ENCODE peak calls at places on chromosome 13, in eight cellular contexts. T is aorta, F is neural progenitor cell, S is colonic mucosa, G is vagina, Y is fibroblast of lung, D is uterus, L is mammary epithelial cell. I is an unnamed sample.
A peak's percentile ranks its signal among the peaks of the same experiment; 100 is the strongest.

GRCh38 chr13:43116242-43116641 is 92.9 kb downstream of the DNAJC15 start:
- DNase-seq in D (no peak), Y (no peak), S (no peak), F (no peak), L (no peak), T (no peak), G (no peak), I (no peak)

GRCh38 chr13:93942016-93942415 is 537.5 kb downstream of the DCT start:
- DNase-seq in D (no peak), Y (peak; percentile 41), S (no peak), F (no peak), L (peak; percentile 3), G (no peak), T (no peak), I (no peak)

GRCh38 chr13:105914637-105915036 is 620.8 kb downstream of the EFNB2 start:
- DNase-seq in F (no peak), L (peak; percentile 11), G (no peak), S (no peak), D (no peak), Y (peak; percentile 98), T (no peak), I (no peak)

GRCh38 chr13:61466280-61466679 is 50.6 kb upstream of the PCDH20 start:
- DNase-seq in T (no peak), F (peak; percentile 18), S (no peak), D (no peak), G (no peak), Y (no peak), L (no peak), I (no peak)

GRCh38 chr13:80173224-80173623 is 167.7 kb downstream of the SPRY2 start:
- DNase-seq in F (no peak), D (no peak), Y (no peak), S (peak; percentile 23), G (no peak), L (no peak), T (peak; percentile 55), I (no peak)

GRCh38 chr13:109243311-109243951 is 543.0 kb downstream of the IRS2 start:
- DNase-seq in G (no peak), S (no peak), Y (peak; percentile 83), T (no peak), F (no peak), D (no peak), L (peak; percentile 96), I (peak; percentile 91)

GRCh38 chr13:92829930-92830329 is 396.7 kb upstream of the GPC6 start:
- DNase-seq in F (no peak), S (no peak), T (no peak), D (no peak), G (no peak), L (no peak), Y (peak; percentile 62), I (no peak)

GRCh38 chr13:100491164-100491847 is 97.3 kb downstream of the GGACT start:
- DNase-seq in G (no peak), S (no peak), Y (peak; percentile 89), D (peak; percentile 56), T (no peak), L (no peak), F (no peak), I (no peak)

GRCh38 chr13:52195052-52195837 is 35.8 kb upstream of the NEK3 start:
- DNase-seq in T (peak; percentile 94), L (peak; percentile 33), F (peak; percentile 20), G (no peak), D (peak; percentile 77), Y (peak; percentile 84), S (peak; percentile 69), I (peak; percentile 42)

GRCh38 chr13:80334582-80335260 is 6.2 kb downstream of the SPRY2 start:
- DNase-seq in S (no peak), L (peak; percentile 60), D (no peak), G (no peak), Y (peak; percentile 44), T (no peak), F (no peak), I (no peak)

GRCh38 chr13:111152836-111153235 is 37.7 kb downstream of the ARHGEF7 start:
- DNase-seq in F (peak; percentile 13), T (no peak), D (no peak), L (no peak), G (no peak), S (peak; percentile 34), Y (no peak), I (no peak)

GRCh38 chr13:33228645-33229445 is 56.7 kb downstream of the STARD13 start:
- DNase-seq in F (peak; percentile 51), Y (peak; percentile 70), L (no peak), S (peak; percentile 38), D (no peak), G (no peak), T (no peak), I (no peak)

GRCh38 chr13:105436946-105437345 is 1098.5 kb downstream of the EFNB2 start:
- DNase-seq in Y (no peak), S (no peak), D (no peak), F (no peak), L (no peak), G (no peak), T (no peak), I (no peak)

GRCh38 chr13:94524407-94524806 is 44.9 kb upstream of the DCT start:
- DNase-seq in F (no peak), S (no peak), L (no peak), Y (no peak), T (no peak), D (no peak), G (no peak), I (no peak)

GRCh38 chr13:94309997-94310842 is 169.3 kb downstream of the DCT start:
- DNase-seq in G (no peak), L (peak; percentile 81), F (no peak), D (no peak), S (no peak), T (no peak), Y (peak; percentile 73), I (peak; percentile 30)

GRCh38 chr13:51781246-51782022 is 22.5 kb downstream of the DHRS12 start:
- DNase-seq in T (no peak), L (peak; percentile 31), Y (no peak), S (no peak), D (no peak), F (peak; percentile 64), G (no peak), I (no peak)

GRCh38 chr13:77386880-77387606 is 60.1 kb upstream of the MYCBP2 start:
- DNase-seq in F (no peak), T (peak; percentile 68), L (no peak), S (no peak), Y (peak; percentile 43), G (no peak), D (no peak), I (no peak)

GRCh38 chr13:84917252-84917878 is 881.9 kb downstream of the SLITRK6 start:
- DNase-seq in D (no peak), L (peak; percentile 4), T (no peak), G (no peak), S (no peak), F (no peak), Y (peak; percentile 63), I (no peak)

GRCh38 chr13:39036212-39036611 is 1.7 kb downstream of the PROSER1 start:
- DNase-seq in L (peak; percentile 37), T (no peak), Y (peak; percentile 19), S (peak; percentile 30), G (no peak), D (no peak), F (no peak), I (no peak)

GRCh38 chr13:72959643-72960042 is 99.2 kb upstream of the KLF5 start:
- DNase-seq in S (no peak), L (peak; percentile 70), Y (peak; percentile 8), G (no peak), F (no peak), D (no peak), T (no peak), I (no peak)

GRCh38 chr13:94419304-94419943 is 60.1 kb downstream of the DCT start:
- DNase-seq in Y (peak; percentile 83), F (no peak), S (no peak), T (no peak), G (no peak), L (peak; percentile 31), D (no peak), I (no peak)

GRCh38 chr13:100542546-100543156 is 45.9 kb downstream of the GGACT start:
- DNase-seq in D (no peak), T (no peak), G (no peak), F (no peak), L (peak; percentile 12), Y (peak; percentile 76), S (no peak), I (peak; percentile 36)

GRCh38 chr13:34161829-34162544 is 344.0 kb downstream of the RFC3 start:
- DNase-seq in G (no peak), S (no peak), L (no peak), F (peak; percentile 41), Y (peak; percentile 86), D (no peak), T (no peak), I (peak; percentile 100)

GRCh38 chr13:80116107-80116506 is 224.8 kb downstream of the SPRY2 start:
- DNase-seq in F (no peak), Y (peak; percentile 87), G (no peak), D (no peak), L (peak; percentile 32), S (no peak), T (no peak), I (no peak)

GRCh38 chr13:41356788-41357187 is 45.7 kb downstream of the NAA16 start:
- DNase-seq in G (no peak), L (no peak), T (no peak), D (no peak), F (no peak), S (no peak), Y (no peak), I (no peak)
- H3K4me3 ChIP-seq in G (no peak overlapping the region), L (no peak overlapping the region), T (no peak overlapping the region), D (no peak overlapping the region), F (no peak overlapping the region), S (no peak overlapping the region), Y (no peak overlapping the region), I (no peak overlapping the region)

GRCh38 chr13:45335397-45336024 is 5.5 kb downstream of the TPT1 start:
- DNase-seq in S (no peak), Y (no peak), L (no peak), T (no peak), D (no peak), F (no peak), G (no peak), I (no peak)
- H3K4me3 ChIP-seq in S (no peak overlapping the region), Y (no peak overlapping the region), L (no peak overlapping the region), T (no peak overlapping the region), D (no peak overlapping the region), F (no peak overlapping the region), G (no peak overlapping the region), I (no peak overlapping the region)

DNA sequence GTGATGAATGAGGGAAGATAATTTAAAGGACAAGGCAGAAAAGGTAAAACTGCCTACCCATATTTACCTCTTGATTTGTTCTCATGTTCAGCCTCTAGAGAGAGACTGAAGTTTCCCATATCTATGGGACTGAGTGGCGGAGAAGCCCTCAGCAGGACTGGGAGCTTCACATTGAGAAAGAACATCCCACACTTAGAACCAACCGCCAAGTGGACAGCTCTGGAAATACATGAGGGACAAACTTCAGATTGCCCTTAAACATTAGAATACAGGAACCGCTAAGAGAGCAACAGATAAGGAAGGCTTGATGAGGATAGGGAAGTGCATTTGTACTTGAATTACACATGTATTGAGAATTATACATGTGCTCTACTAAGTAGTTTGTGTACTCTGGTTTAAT is 316.0 kb upstream of the MIR17HG start:
- DNase-seq in G (no peak), S (no peak), Y (no peak), D (no peak), F (no peak), L (no peak), T (no peak), I (no peak)
- H3K4me3 ChIP-seq in G (no peak overlapping the region), S (no peak overlapping the region), Y (no peak overlapping the region), D (no peak overlapping the region), F (no peak overlapping the region), L (no peak overlapping the region), T (no peak overlapping the region), I (no peak overlapping the region)

GRCh38 chr13:75537401-75538365 is at the start of gene COMMD6:
- DNase-seq in Y (peak; percentile 92), D (peak; percentile 84), G (no peak), S (peak; percentile 80), T (peak; percentile 87), F (peak; percentile 92), L (peak; percentile 86), I (no peak)
- H3K4me3 ChIP-seq in Y (peak within 1 kb of the TSS; percentile 95), D (peak within 1 kb of the TSS; percentile 89), G (peak within 1 kb of the TSS; percentile 86), S (peak within 1 kb of the TSS; percentile 56), T (peak within 1 kb of the TSS; percentile 73), F (peak within 1 kb of the TSS; percentile 83), L (peak within 1 kb of the TSS; percentile 79), I (peak within 1 kb of the TSS; percentile 98)